ENCODE peak calls at places on chromosomes 11 and 22, in nine cellular contexts. One of them, this sample, is unnamed.

GRCh38 chr11:3169952-3170755 is 5.0 kb upstream of the OSBPL5 start:
- DNase-seq in AG09309: no peak
- DNase-seq in CD4-positive, alpha-beta T cell: no peak
- DNase-seq in heart right ventricle: no peak
- DNase-seq in OCI-LY7: no peak
- DNase-seq in epithelial cell of esophagus: no peak
- DNase-seq in Peyer's patch: peak; percentile 36
- DNase-seq in glutamatergic neuron: peak; percentile 17
- DNase-seq in AG09319: no peak
- DNase-seq in this sample: no peak

GRCh38 chr22:31611065-31611760 is 50.8 kb downstream of the PISD start:
- DNase-seq in AG09309: no peak
- DNase-seq in CD4-positive, alpha-beta T cell: no peak
- DNase-seq in heart right ventricle: peak; percentile 15
- DNase-seq in OCI-LY7: no peak
- DNase-seq in epithelial cell of esophagus: no peak
- DNase-seq in Peyer's patch: peak; percentile 46
- DNase-seq in glutamatergic neuron: no peak
- DNase-seq in AG09319: no peak
- DNase-seq in this sample: no peak

GRCh38 chr22:28917747-28918543 is 34.6 kb downstream of the ZNRF3 start:
- DNase-seq in AG09309: no peak
- DNase-seq in CD4-positive, alpha-beta T cell: no peak
- DNase-seq in heart right ventricle: peak; percentile 34
- DNase-seq in OCI-LY7: peak; percentile 40
- DNase-seq in epithelial cell of esophagus: no peak
- DNase-seq in Peyer's patch: peak; percentile 54
- DNase-seq in glutamatergic neuron: peak; percentile 38
- DNase-seq in AG09319: no peak
- DNase-seq in this sample: no peak

GRCh38 chr11:130555251-130555841 is 106.9 kb downstream of the ADAMTS15 start:
- DNase-seq in AG09309: no peak
- DNase-seq in CD4-positive, alpha-beta T cell: no peak
- DNase-seq in heart right ventricle: no peak
- DNase-seq in OCI-LY7: no peak
- DNase-seq in epithelial cell of esophagus: no peak
- DNase-seq in Peyer's patch: no peak
- DNase-seq in glutamatergic neuron: no peak
- DNase-seq in AG09319: peak; percentile 22
- DNase-seq in this sample: no peak

GRCh38 chr11:26823963-26824362 is 102.1 kb upstream of the SLC5A12 start:
- DNase-seq in AG09309: no peak
- DNase-seq in CD4-positive, alpha-beta T cell: no peak
- DNase-seq in heart right ventricle: no peak
- DNase-seq in OCI-LY7: peak; percentile 35
- DNase-seq in epithelial cell of esophagus: no peak
- DNase-seq in Peyer's patch: no peak
- DNase-seq in glutamatergic neuron: no peak
- DNase-seq in AG09319: no peak
- DNase-seq in this sample: no peak

GRCh38 chr11:870127-870413 is 27.4 kb downstream of the TSPAN4 start:
- DNase-seq in AG09309: no peak
- DNase-seq in CD4-positive, alpha-beta T cell: no peak
- DNase-seq in heart right ventricle: no peak
- DNase-seq in OCI-LY7: no peak
- DNase-seq in epithelial cell of esophagus: no peak
- DNase-seq in Peyer's patch: no peak
- DNase-seq in glutamatergic neuron: peak; percentile 71
- DNase-seq in AG09319: no peak
- DNase-seq in this sample: no peak

GRCh38 chr11:45489281-45489906 is 176.0 kb downstream of the CHST1 start:
- DNase-seq in AG09309: no peak
- DNase-seq in CD4-positive, alpha-beta T cell: no peak
- DNase-seq in heart right ventricle: no peak
- DNase-seq in OCI-LY7: no peak
- DNase-seq in epithelial cell of esophagus: no peak
- DNase-seq in Peyer's patch: peak; percentile 3
- DNase-seq in glutamatergic neuron: no peak
- DNase-seq in AG09319: no peak
- DNase-seq in this sample: no peak

GRCh38 chr22:49917997-49918910 is at the start of the genes ALG12 and CRELD2:
- DNase-seq in AG09309: peak; percentile 75
- DNase-seq in CD4-positive, alpha-beta T cell: peak; percentile 95
- DNase-seq in heart right ventricle: peak; percentile 98
- DNase-seq in OCI-LY7: peak; percentile 97
- DNase-seq in epithelial cell of esophagus: peak; percentile 98
- DNase-seq in Peyer's patch: peak; percentile 97
- DNase-seq in glutamatergic neuron: peak; percentile 99
- DNase-seq in AG09319: peak; percentile 91
- DNase-seq in this sample: peak; percentile 91

GRCh38 chr11:30917859-30918478 is 331.8 kb upstream of the MPPED2 start:
- DNase-seq in AG09309: no peak
- DNase-seq in CD4-positive, alpha-beta T cell: no peak
- DNase-seq in heart right ventricle: peak; percentile 15
- DNase-seq in OCI-LY7: peak; percentile 62
- DNase-seq in epithelial cell of esophagus: peak; percentile 52
- DNase-seq in Peyer's patch: no peak
- DNase-seq in glutamatergic neuron: no peak
- DNase-seq in AG09319: no peak
- DNase-seq in this sample: peak; percentile 4

GRCh38 chr11:92269021-92269420 is 44.4 kb downstream of the FAT3 start:
- DNase-seq in AG09309: no peak
- DNase-seq in CD4-positive, alpha-beta T cell: no peak
- DNase-seq in heart right ventricle: no peak
- DNase-seq in OCI-LY7: no peak
- DNase-seq in epithelial cell of esophagus: peak; percentile 46
- DNase-seq in Peyer's patch: no peak
- DNase-seq in glutamatergic neuron: no peak
- DNase-seq in AG09319: no peak
- DNase-seq in this sample: peak; percentile 16

GRCh38 chr22:37472418-37473006 is 13.7 kb downstream of the MFNG start:
- DNase-seq in AG09309: no peak
- DNase-seq in CD4-positive, alpha-beta T cell: peak; percentile 48
- DNase-seq in heart right ventricle: no peak
- DNase-seq in OCI-LY7: peak; percentile 55
- DNase-seq in epithelial cell of esophagus: peak; percentile 44
- DNase-seq in Peyer's patch: peak; percentile 69
- DNase-seq in glutamatergic neuron: peak; percentile 59
- DNase-seq in AG09319: no peak
- DNase-seq in this sample: no peak

GRCh38 chr11:4607111-4607510 is 920 bp downstream of the TRIM68 start:
- DNase-seq in AG09309: no peak
- DNase-seq in CD4-positive, alpha-beta T cell: no peak
- DNase-seq in heart right ventricle: no peak
- DNase-seq in OCI-LY7: no peak
- DNase-seq in epithelial cell of esophagus: peak; percentile 23
- DNase-seq in Peyer's patch: no peak
- DNase-seq in glutamatergic neuron: no peak
- DNase-seq in AG09319: no peak
- DNase-seq in this sample: no peak

GRCh38 chr11:9745411-9746211 is 81.7 kb downstream of the SWAP70 start:
- DNase-seq in AG09309: no peak
- DNase-seq in CD4-positive, alpha-beta T cell: no peak
- DNase-seq in heart right ventricle: no peak
- DNase-seq in OCI-LY7: peak; percentile 74
- DNase-seq in epithelial cell of esophagus: no peak
- DNase-seq in Peyer's patch: no peak
- DNase-seq in glutamatergic neuron: no peak
- DNase-seq in AG09319: no peak
- DNase-seq in this sample: no peak

GRCh38 chr22:49404576-49405199 is 423.0 kb downstream of the BRD1 start:
- DNase-seq in AG09309: no peak
- DNase-seq in CD4-positive, alpha-beta T cell: no peak
- DNase-seq in heart right ventricle: no peak
- DNase-seq in OCI-LY7: no peak
- DNase-seq in epithelial cell of esophagus: no peak
- DNase-seq in Peyer's patch: no peak
- DNase-seq in glutamatergic neuron: no peak
- DNase-seq in AG09319: no peak
- DNase-seq in this sample: no peak

GRCh38 chr11:106456651-106457050 is 379.2 kb downstream of the AASDHPPT start:
- DNase-seq in AG09309: no peak
- DNase-seq in CD4-positive, alpha-beta T cell: no peak
- DNase-seq in heart right ventricle: no peak
- DNase-seq in OCI-LY7: no peak
- DNase-seq in epithelial cell of esophagus: peak; percentile 74
- DNase-seq in Peyer's patch: no peak
- DNase-seq in glutamatergic neuron: no peak
- DNase-seq in AG09319: no peak
- DNase-seq in this sample: no peak

GRCh38 chr11:113847111-113847510 is 28.3 kb downstream of the USP28 start:
- DNase-seq in AG09309: no peak
- DNase-seq in CD4-positive, alpha-beta T cell: no peak
- DNase-seq in heart right ventricle: no peak
- DNase-seq in OCI-LY7: no peak
- DNase-seq in epithelial cell of esophagus: no peak
- DNase-seq in Peyer's patch: no peak
- DNase-seq in glutamatergic neuron: no peak
- DNase-seq in AG09319: no peak
- DNase-seq in this sample: no peak

GRCh38 chr11:64542172-64543125 is 48.6 kb upstream of the SLC22A12 start:
- DNase-seq in AG09309: no peak
- DNase-seq in CD4-positive, alpha-beta T cell: no peak
- DNase-seq in heart right ventricle: no peak
- DNase-seq in OCI-LY7: no peak
- DNase-seq in epithelial cell of esophagus: peak; percentile 94
- DNase-seq in Peyer's patch: no peak
- DNase-seq in glutamatergic neuron: no peak
- DNase-seq in AG09319: no peak
- DNase-seq in this sample: no peak

GRCh38 chr11:90639687-90640086 is 416.8 kb upstream of the CHORDC1 start:
- DNase-seq in AG09309: no peak
- DNase-seq in CD4-positive, alpha-beta T cell: no peak
- DNase-seq in heart right ventricle: no peak
- DNase-seq in OCI-LY7: no peak
- DNase-seq in epithelial cell of esophagus: peak; percentile 30
- DNase-seq in Peyer's patch: no peak
- DNase-seq in glutamatergic neuron: no peak
- DNase-seq in AG09319: no peak
- DNase-seq in this sample: no peak
- TF ChIP-seq CTCF in AG09309: no peak
- TF ChIP-seq CTCF in CD4-positive, alpha-beta T cell: no peak
- TF ChIP-seq CTCF in heart right ventricle: peak; percentile 14
- TF ChIP-seq CTCF in OCI-LY7: peak; percentile 23
- TF ChIP-seq CTCF in epithelial cell of esophagus: peak; percentile 62
- TF ChIP-seq CTCF in Peyer's patch: no peak
- TF ChIP-seq CTCF in glutamatergic neuron: no peak
- TF ChIP-seq CTCF in AG09319: no peak
- TF ChIP-seq CTCF in this sample: no peak

GRCh38 chr22:42910221-42910942 is 53.3 kb upstream of the ARFGAP3 start:
- DNase-seq in AG09309: no peak
- DNase-seq in CD4-positive, alpha-beta T cell: no peak
- DNase-seq in heart right ventricle: no peak
- DNase-seq in OCI-LY7: no peak
- DNase-seq in epithelial cell of esophagus: no peak
- DNase-seq in Peyer's patch: no peak
- DNase-seq in glutamatergic neuron: no peak
- DNase-seq in AG09319: no peak
- DNase-seq in this sample: no peak
- TF ChIP-seq CTCF in AG09309: no peak
- TF ChIP-seq CTCF in CD4-positive, alpha-beta T cell: no peak
- TF ChIP-seq CTCF in heart right ventricle: peak; percentile 45
- TF ChIP-seq CTCF in OCI-LY7: no peak
- TF ChIP-seq CTCF in epithelial cell of esophagus: no peak
- TF ChIP-seq CTCF in Peyer's patch: no peak
- TF ChIP-seq CTCF in glutamatergic neuron: no peak
- TF ChIP-seq CTCF in AG09319: no peak
- TF ChIP-seq CTCF in this sample: no peak

GRCh38 chr11:78138281-78138680 is 1.1 kb downstream of the ALG8 start:
- DNase-seq in AG09309: no peak
- DNase-seq in CD4-positive, alpha-beta T cell: no peak
- DNase-seq in heart right ventricle: no peak
- DNase-seq in OCI-LY7: no peak
- DNase-seq in epithelial cell of esophagus: peak; percentile 13
- DNase-seq in Peyer's patch: no peak
- DNase-seq in glutamatergic neuron: no peak
- DNase-seq in AG09319: no peak
- DNase-seq in this sample: no peak

GRCh38 chr11:78140392-78141077 is 1.1 kb upstream of the ALG8 start:
- DNase-seq in AG09309: no peak
- DNase-seq in CD4-positive, alpha-beta T cell: no peak
- DNase-seq in heart right ventricle: no peak
- DNase-seq in OCI-LY7: peak; percentile 16
- DNase-seq in epithelial cell of esophagus: no peak
- DNase-seq in Peyer's patch: no peak
- DNase-seq in glutamatergic neuron: no peak
- DNase-seq in AG09319: no peak
- DNase-seq in this sample: no peak

GRCh38 chr11:78139422-78140391 is at the start of gene ALG8:
- DNase-seq in AG09309: peak; percentile 79
- DNase-seq in CD4-positive, alpha-beta T cell: peak; percentile 98
- DNase-seq in heart right ventricle: peak; percentile 96
- DNase-seq in OCI-LY7: peak; percentile 96
- DNase-seq in epithelial cell of esophagus: peak; percentile 98
- DNase-seq in Peyer's patch: peak; percentile 94
- DNase-seq in glutamatergic neuron: peak; percentile 98
- DNase-seq in AG09319: peak; percentile 88
- DNase-seq in this sample: peak; percentile 91

DNA sequence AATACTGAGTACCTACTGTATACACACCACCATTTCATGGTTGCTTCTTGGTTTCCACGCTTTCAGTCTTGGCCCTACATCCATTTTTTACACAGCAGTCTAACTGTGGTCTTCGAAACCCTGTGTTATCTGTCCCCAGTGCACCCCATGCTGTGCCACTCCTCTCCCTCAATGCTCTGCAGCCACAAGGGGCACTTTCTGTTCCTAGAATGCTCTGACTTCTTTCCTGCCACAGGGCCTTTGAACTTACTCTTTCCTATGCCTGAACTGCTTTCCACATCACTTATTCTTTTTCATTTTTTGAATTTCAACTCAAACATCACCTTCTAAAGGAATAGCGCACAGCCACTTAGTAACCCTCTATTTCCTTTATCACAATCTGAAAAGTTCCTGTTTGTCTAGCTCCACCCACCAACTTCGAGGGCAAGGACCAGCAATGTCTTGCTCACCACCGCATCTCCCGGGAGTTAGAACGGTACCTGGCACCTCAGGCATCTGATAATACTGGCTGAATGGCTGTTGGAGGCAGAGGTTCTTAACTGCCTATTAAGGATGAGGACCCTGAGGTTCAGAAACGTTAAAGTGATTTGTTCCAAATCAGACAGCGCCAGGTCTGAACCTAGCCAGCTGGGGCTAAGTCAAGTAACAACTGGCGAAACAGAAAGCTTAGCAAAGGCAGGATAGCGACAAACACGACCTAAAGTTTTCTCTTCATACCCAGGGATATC is 568 bp downstream of the ALG8 start:
- DNase-seq in AG09309: no peak
- DNase-seq in CD4-positive, alpha-beta T cell: peak; percentile 3
- DNase-seq in heart right ventricle: no peak
- DNase-seq in OCI-LY7: peak; percentile 53
- DNase-seq in epithelial cell of esophagus: peak; percentile 57
- DNase-seq in Peyer's patch: no peak
- DNase-seq in glutamatergic neuron: no peak
- DNase-seq in AG09319: no peak
- DNase-seq in this sample: no peak
- TF ChIP-seq CTCF in AG09309: no peak
- TF ChIP-seq CTCF in CD4-positive, alpha-beta T cell: no peak
- TF ChIP-seq CTCF in heart right ventricle: no peak
- TF ChIP-seq CTCF in OCI-LY7: peak; percentile 53
- TF ChIP-seq CTCF in epithelial cell of esophagus: peak; percentile 14
- TF ChIP-seq CTCF in Peyer's patch: no peak
- TF ChIP-seq CTCF in glutamatergic neuron: no peak
- TF ChIP-seq CTCF in AG09319: no peak
- TF ChIP-seq CTCF in this sample: peak; percentile 12

GRCh38 chr11:120335928-120336640 is at the start of gene ARHGEF12:
- DNase-seq in AG09309: peak; percentile 93
- DNase-seq in CD4-positive, alpha-beta T cell: peak; percentile 67
- DNase-seq in heart right ventricle: peak; percentile 98
- DNase-seq in OCI-LY7: peak; percentile 94
- DNase-seq in epithelial cell of esophagus: peak; percentile 98
- DNase-seq in Peyer's patch: peak; percentile 96
- DNase-seq in glutamatergic neuron: peak; percentile 95
- DNase-seq in AG09319: peak; percentile 98
- DNase-seq in this sample: peak; percentile 97
- TF ChIP-seq CTCF in AG09309: peak; percentile 51
- TF ChIP-seq CTCF in CD4-positive, alpha-beta T cell: no peak
- TF ChIP-seq CTCF in heart right ventricle: peak; percentile 61
- TF ChIP-seq CTCF in OCI-LY7: peak; percentile 83
- TF ChIP-seq CTCF in epithelial cell of esophagus: peak; percentile 27
- TF ChIP-seq CTCF in Peyer's patch: no peak
- TF ChIP-seq CTCF in glutamatergic neuron: no peak
- TF ChIP-seq CTCF in AG09319: peak; percentile 50
- TF ChIP-seq CTCF in this sample: peak; percentile 47

This sample was measured in AG04450.